ENCODE peak calls at places on chromosomes 6 and 20, in ten cellular contexts. E is OCI-LY7, S is neural crest cell, P is mammary epithelial cell, F is heart right ventricle, Y is NB4, T is lower leg skin, C is activated B cell treated with CpG ODN at 0.5 μM for 24 hours, X is stomach, D is GM20000. B is an unnamed sample.

GRCh38 chr6:42294759-42295158 is 77.1 kb upstream of the MRPS10 start:
- DNase-seq in P (peak; percentile 98), D (no peak), X (no peak), C (no peak), S (no peak), E (no peak), F (no peak), Y (peak; percentile 72), T (no peak), B (no peak)

GRCh38 chr20:20505554-20505953 is 137.7 kb downstream of the INSM1 start:
- DNase-seq in S (no peak), T (no peak), C (no peak), E (peak; percentile 5), D (peak; percentile 50), Y (peak; percentile 34), X (no peak), P (no peak), F (no peak), B (no peak)

GRCh38 chr20:53420061-53420460 is 173.6 kb downstream of the ZNF217 start:
- DNase-seq in S (no peak), C (no peak), T (no peak), F (no peak), D (no peak), E (no peak), X (no peak), P (no peak), Y (no peak), B (no peak)

GRCh38 chr6:148441454-148441911 is 98.8 kb downstream of the SASH1 start:
- DNase-seq in X (no peak), E (no peak), Y (peak; percentile 15), P (peak; percentile 80), T (no peak), S (no peak), F (no peak), D (no peak), C (no peak), B (no peak)

GRCh38 chr6:40376113-40376650 is 211.0 kb downstream of the LRFN2 start:
- DNase-seq in X (no peak), F (no peak), C (no peak), P (no peak), E (no peak), Y (no peak), T (no peak), D (no peak), S (no peak), B (no peak)

GRCh38 chr6:93915961-93916360 is 496.6 kb upstream of the EPHA7 start:
- DNase-seq in Y (no peak), C (no peak), D (no peak), F (no peak), P (no peak), E (no peak), S (no peak), X (no peak), T (no peak), B (no peak)

GRCh38 chr6:98827295-98828159 is 6.8 kb upstream of the POU3F2 start:
- DNase-seq in T (no peak), E (no peak), F (no peak), S (peak; percentile 65), Y (no peak), C (no peak), P (no peak), D (no peak), X (no peak), B (no peak)

GRCh38 chr6:20605581-20605980 is 71.3 kb downstream of the CDKAL1 start:
- DNase-seq in F (no peak), Y (peak; percentile 4), X (no peak), T (no peak), S (no peak), C (no peak), E (no peak), D (no peak), P (peak; percentile 8), B (no peak)

GRCh38 chr20:49656304-49656703 is 57.4 kb downstream of the B4GALT5 start:
- DNase-seq in D (no peak), X (no peak), F (no peak), P (no peak), C (no peak), T (no peak), Y (no peak), E (no peak), S (no peak), B (no peak)

GRCh38 chr6:5999688-6000608 is 6.8 kb downstream of the NRN1 start:
- DNase-seq in P (no peak), C (no peak), Y (no peak), T (no peak), D (no peak), S (no peak), X (no peak), E (no peak), F (peak; percentile 11), B (no peak)

GRCh38 chr6:31202259-31203166 is 32.0 kb upstream of the POU5F1 start:
- DNase-seq in C (no peak), E (peak; percentile 41), S (no peak), D (no peak), F (no peak), X (no peak), T (no peak), P (peak; percentile 37), Y (no peak), B (no peak)

GRCh38 chr6:108562503-108562993 is 1.8 kb downstream of the FOXO3 start:
- DNase-seq in C (no peak), P (peak; percentile 90), X (peak; percentile 71), D (no peak), F (peak; percentile 78), T (peak; percentile 75), S (peak; percentile 23), Y (peak; percentile 94), E (no peak), B (no peak)

GRCh38 chr20:56724246-56724757 is 95.2 kb downstream of the TFAP2C start:
- DNase-seq in P (no peak), D (no peak), X (no peak), C (no peak), Y (peak; percentile 81), E (no peak), S (no peak), T (no peak), F (no peak), B (no peak)

GRCh38 chr6:93684339-93684738 is 265.0 kb upstream of the EPHA7 start:
- DNase-seq in T (no peak), P (no peak), S (no peak), F (no peak), C (no peak), X (peak; percentile 48), Y (no peak), D (no peak), E (no peak), B (no peak)

GRCh38 chr6:33080127-33081089 is 4.6 kb downstream of the HLA-DPB1 start:
- DNase-seq in P (peak; percentile 10), D (peak; percentile 48), F (peak; percentile 80), C (no peak), S (peak; percentile 57), E (no peak), Y (no peak), X (no peak), T (no peak), B (no peak)

GRCh38 chr6:52937908-52938307 is 28.4 kb upstream of the GSTA3 start:
- DNase-seq in X (no peak), T (no peak), E (no peak), F (no peak), C (no peak), P (peak; percentile 64), D (no peak), S (no peak), Y (no peak), B (no peak)

DNA sequence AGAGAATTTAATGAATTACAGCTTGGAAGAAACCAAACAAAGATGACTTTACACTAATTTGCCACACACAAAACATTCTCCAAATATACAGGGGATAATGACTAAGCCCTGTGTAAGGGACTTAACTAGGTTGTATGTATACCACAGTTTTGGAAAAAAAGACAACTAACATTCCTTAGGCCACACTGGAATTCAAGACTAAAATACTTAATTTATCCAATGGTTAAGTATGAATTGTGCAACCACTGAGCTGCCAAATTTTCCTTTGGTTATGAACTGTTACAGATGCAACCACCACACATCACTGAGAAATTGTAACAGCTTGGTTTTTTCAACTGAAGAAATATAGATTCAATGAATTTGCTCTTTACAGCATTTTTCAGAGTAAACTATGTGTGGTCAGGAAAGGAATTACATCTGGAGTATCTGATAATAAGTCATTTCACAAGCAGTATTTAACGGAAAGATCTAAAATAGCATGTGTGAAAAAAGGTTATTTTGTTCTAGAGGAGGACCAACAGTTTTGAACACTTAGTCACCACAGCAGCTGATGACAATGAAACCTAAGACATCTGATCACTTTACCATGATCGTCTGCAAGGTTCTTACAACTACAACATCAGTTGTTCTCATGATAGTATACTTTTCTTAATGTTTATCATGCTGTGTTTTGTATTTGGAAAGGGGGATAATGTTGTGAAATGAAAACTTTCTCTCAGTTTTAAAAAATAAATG is 318.8 kb downstream of the BCKDHB start:
- DNase-seq in C (no peak), Y (no peak), F (no peak), T (no peak), E (no peak), S (no peak), P (peak; percentile 59), X (no peak), D (no peak), B (no peak)
- TF ChIP-seq CTCF in C (no peak), Y (no peak), F (no peak), T (no peak), E (no peak), S (peak; percentile 23), P (no peak), X (no peak), D (no peak), B (peak; percentile 23)

GRCh38 chr6:109690740-109691687 is at the start of the genes AK9 and FIG4:
- DNase-seq in T (peak; percentile 95), D (peak; percentile 90), S (peak; percentile 77), C (peak; percentile 88), Y (peak; percentile 94), P (peak; percentile 90), E (peak; percentile 92), X (peak; percentile 95), F (peak; percentile 93), B (peak; percentile 95)
- TF ChIP-seq CTCF in T (no peak), D (no peak), S (peak; percentile 33), C (no peak), Y (peak; percentile 3), P (no peak), E (peak; percentile 57), X (no peak), F (no peak), B (peak; percentile 50)

DNA sequence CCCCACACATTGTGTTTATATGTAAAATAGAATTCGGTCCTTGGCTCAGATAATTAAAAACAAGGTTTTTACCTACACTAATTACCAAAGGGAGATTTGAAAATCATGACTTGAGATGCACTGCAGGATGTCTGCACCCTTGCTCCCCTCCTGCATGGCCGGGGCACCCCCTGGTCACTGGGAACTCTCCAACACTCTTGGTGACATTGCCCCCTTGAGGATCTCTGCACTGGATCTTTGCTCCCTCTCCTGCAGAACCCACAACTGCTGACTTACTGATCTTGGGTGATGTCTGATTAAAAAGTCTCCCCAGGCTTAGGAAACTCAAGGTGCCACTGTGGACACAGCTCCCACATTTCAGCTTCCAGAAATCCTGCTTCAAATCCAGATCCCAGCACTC is 17.1 kb upstream of the CSNK2A1 start:
- DNase-seq in P (no peak), X (no peak), F (no peak), D (no peak), T (no peak), C (no peak), S (no peak), Y (no peak), E (no peak), B (no peak)
- TF ChIP-seq CTCF in P (no peak), X (no peak), F (no peak), D (no peak), T (no peak), C (no peak), S (no peak), Y (no peak), E (peak; percentile 27), B (no peak)

GRCh38 chr20:33576432-33576883 is 85.7 kb upstream of the C20orf144 start:
- DNase-seq in P (no peak), E (peak; percentile 81), F (no peak), T (no peak), S (no peak), C (no peak), D (no peak), Y (no peak), X (peak; percentile 36), B (no peak)
- TF ChIP-seq CTCF in P (no peak), E (peak; percentile 77), F (no peak), T (no peak), S (no peak), C (no peak), D (no peak), Y (no peak), X (no peak), B (no peak)

B was measured in osteocyte.